ENCODE peak calls at places on chromosomes 16 and 17, in four cellular contexts. Y, H, S and D are unnamed samples.

GRCh38 chr16:20300312-20301097 is 26.8 kb downstream of the GP2 start:
- DNase-seq in H (peak), S (no peak), Y (peak), D (peak)

GRCh38 chr17:77036841-77037381 is 103.9 kb upstream of the SEC14L1 start:
- DNase-seq in Y (peak), S (peak), H (peak), D (peak)

GRCh38 chr17:57911834-57912673 is 43.2 kb downstream of the CUEDC1 start:
- DNase-seq in H (peak), Y (no peak), S (peak), D (peak)

GRCh38 chr17:75758131-75758905 is 6.7 kb downstream of the GALK1 start:
- DNase-seq in H (no peak), S (no peak), Y (no peak), D (no peak)

GRCh38 chr16:50395763-50396710 is 27.2 kb upstream of the BRD7 start:
- DNase-seq in Y (peak), S (no peak), H (no peak), D (no peak)

GRCh38 chr17:38571833-38572274 is 33.9 kb downstream of the SRCIN1 start:
- DNase-seq in Y (peak), S (no peak), H (no peak), D (no peak)

GRCh38 chr17:77563439-77564102 is 394.9 kb upstream of the TNRC6C start:
- DNase-seq in H (no peak), S (no peak), Y (no peak), D (no peak)

GRCh38 chr16:8721693-8722348 is 47.4 kb downstream of the ABAT start:
- DNase-seq in S (no peak), Y (no peak), H (no peak), D (peak)

GRCh38 chr17:78497115-78497540 is 80.1 kb downstream of the DNAH17 start:
- DNase-seq in H (peak), Y (peak), S (peak), D (peak)

GRCh38 chr17:50633683-50634082 is 998 bp upstream of the ABCC3 start:
- DNase-seq in S (no peak), H (no peak), Y (no peak), D (no peak)

GRCh38 chr16:19559242-19559910 is 3.9 kb downstream of the VPS35L start:
- DNase-seq in Y (peak), H (peak), S (no peak), D (peak)

GRCh38 chr17:31074772-31075538 is 19.8 kb upstream of the NF1 start:
- DNase-seq in S (no peak), H (peak), Y (no peak), D (no peak)

GRCh38 chr16:85365120-85365519 is 248.0 kb upstream of the GSE1 start:
- DNase-seq in Y (no peak), H (no peak), S (no peak), D (peak)

GRCh38 chr17:36972905-36973304 is 24.2 kb downstream of the AATF start:
- DNase-seq in H (no peak), S (no peak), Y (no peak), D (no peak)

GRCh38 chr17:80461527-80462166 is 14.8 kb downstream of the NPTX1 start:
- DNase-seq in H (no peak), S (no peak), Y (no peak), D (no peak)

GRCh38 chr16:25689137-25689836 is 2.5 kb upstream of the HS3ST4 start:
- DNase-seq in S (no peak), H (no peak), Y (no peak), D (no peak)